ENCODE peak calls at places on chromosome 10, in seven cellular contexts. Z is Calu3; L is hippocampal formation; P is nucleus accumbens; T is naive thymus-derived CD8-positive, alpha-beta T cell; A is substantia nigra; J is natural killer cell treated with Interleukin-12 subunit alpha and Interleukin-12 subunit beta and Interleukin-15 and Interleukin-18, amount 100 ng/mL, for 72 hours. N is an unnamed sample.

GRCh38 chr10:76618171-76618570 is 1019.4 kb downstream of the KCNMA1 start:
- DNase-seq in Z (no peak), L (no peak), P (no peak), T (no peak), A (no peak), J (no peak), N (no peak)

GRCh38 chr10:122490786-122491680 is 29.7 kb downstream of the HTRA1 start:
- DNase-seq in Z (no peak), L (no peak), P (no peak), T (no peak), A (peak; percentile 31), J (no peak), N (no peak)

GRCh38 chr10:75367098-75367497 is 34.5 kb downstream of the ZNF503 start:
- DNase-seq in Z (no peak), L (no peak), P (no peak), T (no peak), A (no peak), J (no peak), N (peak; percentile 13)

GRCh38 chr10:47022311-47023131 is 111.3 kb downstream of the PTPN20 start:
- DNase-seq in Z (no peak), L (no peak), P (no peak), T (peak; percentile 10), A (no peak), J (no peak), N (peak; percentile 79)

GRCh38 chr10:75788394-75789205 is 357.2 kb downstream of the LRMDA start:
- DNase-seq in Z (no peak), L (peak; percentile 26), P (no peak), T (no peak), A (peak; percentile 23), J (no peak), N (no peak)

GRCh38 chr10:44389150-44389549 is 4.3 kb upstream of the CXCL12 start:
- DNase-seq in Z (no peak), L (no peak), P (no peak), T (no peak), A (peak; percentile 15), J (no peak), N (peak; percentile 34)

GRCh38 chr10:5958077-5958476 is 19.3 kb downstream of the IL15RA start:
- DNase-seq in Z (no peak), L (no peak), P (no peak), T (no peak), A (no peak), J (no peak), N (no peak)

GRCh38 chr10:71610651-71611050 is 108.9 kb downstream of the C10orf105 start:
- DNase-seq in Z (no peak), L (no peak), P (no peak), T (no peak), A (peak; percentile 60), J (no peak), N (no peak)

N was measured in chondrocyte.